ENCODE peak calls at places on chromosomes 7 and 10, in nine cellular contexts. D, S, L, O, J, V, X, N and A are unnamed samples.

GRCh38 chr10:99374972-99375371 is 45.8 kb downstream of the CNNM1 start:
- DNase-seq in D (no peak), S (no peak), L (no peak), O (no peak), J (no peak), V (no peak), X (no peak), N (no peak), A (no peak)

GRCh38 chr10:122954731-122955050 is 664 bp upstream of the C10orf88 start:
- DNase-seq in D (no peak), S (no peak), L (no peak), O (no peak), J (no peak), V (no peak), X (no peak), N (no peak), A (no peak)

GRCh38 chr10:43263551-43264323 is 3.1 kb downstream of the RASGEF1A start:
- DNase-seq in D (no peak), S (no peak), L (no peak), O (no peak), J (no peak), V (peak), X (peak), N (no peak), A (peak)

GRCh38 chr7:155999631-156000489 is 187.6 kb upstream of the SHH start:
- DNase-seq in D (no peak), S (no peak), L (no peak), O (no peak), J (no peak), V (no peak), X (no peak), N (no peak), A (peak)

GRCh38 chr7:133064082-133064825 is 17.6 kb downstream of the CHCHD3 start:
- DNase-seq in D (no peak), S (no peak), L (no peak), O (no peak), J (no peak), V (no peak), X (no peak), N (no peak), A (no peak)

GRCh38 chr10:101032637-101033201 is 1.7 kb downstream of the SFXN3 start:
- DNase-seq in D (no peak), S (peak), L (peak), O (peak), J (peak), V (peak), X (peak), N (peak), A (peak)

GRCh38 chr10:48690791-48691660 is 6.4 kb downstream of the WDFY4 start:
- DNase-seq in D (no peak), S (no peak), L (no peak), O (no peak), J (no peak), V (no peak), X (no peak), N (no peak), A (no peak)

GRCh38 chr10:97517778-97518561 is 19.2 kb downstream of the UBTD1 start:
- DNase-seq in D (no peak), S (no peak), L (no peak), O (peak), J (no peak), V (no peak), X (no peak), N (no peak), A (no peak)

GRCh38 chr10:5508161-5508604 is 8.8 kb upstream of the CALML5 start:
- DNase-seq in D (no peak), S (no peak), L (no peak), O (no peak), J (no peak), V (no peak), X (no peak), N (no peak), A (no peak)

GRCh38 chr10:77582710-77583115 is 54.9 kb downstream of the KCNMA1 start:
- DNase-seq in D (no peak), S (no peak), L (no peak), O (peak), J (no peak), V (peak), X (peak), N (no peak), A (no peak)

GRCh38 chr10:130737622-130738021 is 573.9 kb downstream of the TCERG1L start:
- DNase-seq in D (no peak), S (no peak), L (no peak), O (no peak), J (no peak), V (no peak), X (peak), N (no peak), A (no peak)

GRCh38 chr7:157566631-157567006 is 229.8 kb downstream of the DNAJB6 start:
- DNase-seq in D (no peak), S (no peak), L (no peak), O (no peak), J (no peak), V (no peak), X (no peak), N (no peak), A (no peak)

GRCh38 chr7:75667938-75668337 is 70.8 kb downstream of the HIP1 start:
- DNase-seq in D (no peak), S (no peak), L (no peak), O (no peak), J (no peak), V (no peak), X (no peak), N (no peak), A (no peak)

GRCh38 chr7:16711730-16712129 is 41.8 kb upstream of the TSPAN13 start:
- DNase-seq in D (no peak), S (no peak), L (no peak), O (peak), J (no peak), V (no peak), X (no peak), N (no peak), A (no peak)

GRCh38 chr7:43108255-43109011 is 4.0 kb upstream of the HECW1 start:
- DNase-seq in D (no peak), S (peak), L (no peak), O (peak), J (no peak), V (peak), X (peak), N (no peak), A (peak)

GRCh38 chr7:75989726-75990388 is 4.5 kb downstream of the TMEM120A start:
- DNase-seq in D (no peak), S (no peak), L (no peak), O (no peak), J (no peak), V (peak), X (no peak), N (no peak), A (peak)

GRCh38 chr7:30922596-30922995 is 10.9 kb downstream of the AQP1 start:
- DNase-seq in D (no peak), S (no peak), L (no peak), O (no peak), J (no peak), V (no peak), X (peak), N (no peak), A (peak)

GRCh38 chr7:159196584-159196983 is 51.9 kb upstream of the VIPR2 start:
- DNase-seq in D (no peak), S (no peak), L (no peak), O (no peak), J (no peak), V (no peak), X (no peak), N (no peak), A (no peak)

GRCh38 chr10:122911889-122912484 is 1.6 kb downstream of the FAM24A start:
- DNase-seq in D (no peak), S (no peak), L (no peak), O (peak), J (no peak), V (peak), X (peak), N (peak), A (no peak)

GRCh38 chr7:122299935-122300606 is 4.5 kb downstream of the FEZF1 start:
- DNase-seq in D (no peak), S (no peak), L (no peak), O (no peak), J (no peak), V (no peak), X (no peak), N (no peak), A (no peak)

GRCh38 chr10:792792-793100 is 103.3 kb upstream of the DIP2C start:
- DNase-seq in D (no peak), S (no peak), L (no peak), O (no peak), J (no peak), V (no peak), X (no peak), N (no peak), A (no peak)

GRCh38 chr10:109067051-109067450 is 856.3 kb downstream of the XPNPEP1 start:
- DNase-seq in D (no peak), S (no peak), L (no peak), O (no peak), J (no peak), V (no peak), X (no peak), N (no peak), A (no peak)

GRCh38 chr10:34764347-34764991 is 50.6 kb downstream of the PARD3 start:
- DNase-seq in D (no peak), S (no peak), L (no peak), O (no peak), J (no peak), V (peak), X (no peak), N (no peak), A (no peak)

GRCh38 chr7:10138087-10138854 is 835.4 kb upstream of the PHF14 start:
- DNase-seq in D (no peak), S (no peak), L (no peak), O (no peak), J (no peak), V (no peak), X (no peak), N (no peak), A (no peak)

GRCh38 chr10:14156101-14156500 is 174.6 kb downstream of the FRMD4A start:
- DNase-seq in D (no peak), S (no peak), L (no peak), O (no peak), J (no peak), V (no peak), X (no peak), N (no peak), A (no peak)

GRCh38 chr7:22853674-22854157 is 31.1 kb upstream of the TOMM7 start:
- DNase-seq in D (no peak), S (no peak), L (no peak), O (no peak), J (no peak), V (no peak), X (peak), N (peak), A (no peak)
- TF ChIP-seq CTCF in D (peak), S (no peak), L (peak), O (no peak), J (peak), V (peak), X (peak), N (no peak), A (no peak)

GRCh38 chr10:86583983-86584382 is 62.4 kb upstream of the WAPL start:
- DNase-seq in D (no peak), S (no peak), L (no peak), O (no peak), J (no peak), V (no peak), X (no peak), N (no peak), A (no peak)
- TF ChIP-seq CTCF in D (no peak), S (no peak), L (no peak), O (peak), J (no peak), V (no peak), X (no peak), N (peak), A (no peak)

GRCh38 chr10:15167411-15168295 is 840 bp downstream of the NMT2 start:
- DNase-seq in D (no peak), S (peak), L (no peak), O (peak), J (no peak), V (peak), X (peak), N (peak), A (peak)
- TF ChIP-seq CTCF in D (peak), S (peak), L (peak), O (peak), J (peak), V (peak), X (no peak), N (no peak), A (peak)

GRCh38 chr7:64307254-64308018 is 6.3 kb upstream of the ZNF736 start:
- DNase-seq in D (no peak), S (peak), L (peak), O (peak), J (peak), V (peak), X (peak), N (peak), A (peak)
- TF ChIP-seq CTCF in D (no peak), S (peak), L (no peak), O (no peak), J (no peak), V (no peak), X (no peak), N (no peak), A (peak)